ENCODE peak calls at places on chromosomes 5 and 9, in five cellular contexts. C is stimulated activated CD8-positive, alpha-beta memory T cell treated with anti-CD3 and anti-CD28 coated beads, Interleukin-2, amount 100 ng/mL, for 48 hours; Y is PC-9; U is stimulated activated CD4-positive, alpha-beta T cell treated with anti-CD3 and anti-CD28 coated beads, Interleukin-4, amount 100 ng/mL, for 4 hours; O is NB4. W is an unnamed sample.

GRCh38 chr9:88925471-88925870 is 65.8 kb upstream of the S1PR3 start:
- DNase-seq in C (no peak), Y (no peak), U (no peak), O (peak; percentile 65), W (no peak)

GRCh38 chr9:16367605-16368424 is 502.7 kb downstream of the BNC2 start:
- DNase-seq in C (no peak), Y (peak; percentile 25), U (no peak), O (no peak), W (no peak)

GRCh38 chr9:127569819-127570401 is 42.2 kb upstream of the STXBP1 start:
- DNase-seq in C (no peak), Y (no peak), U (no peak), O (peak; percentile 31), W (no peak)

GRCh38 chr9:16708638-16709435 is 161.6 kb downstream of the BNC2 start:
- DNase-seq in C (no peak), Y (no peak), U (no peak), O (no peak), W (no peak)

GRCh38 chr5:124997186-124997893 is 250.9 kb upstream of the ZNF608 start:
- DNase-seq in C (no peak), Y (no peak), U (no peak), O (no peak), W (no peak)

GRCh38 chr9:97176206-97176605 is 131.3 kb upstream of the CCDC180 start:
- DNase-seq in C (no peak), Y (no peak), U (no peak), O (no peak), W (no peak)

GRCh38 chr9:130027533-130028370 is 15.2 kb downstream of the FNBP1 start:
- DNase-seq in C (no peak), Y (no peak), U (no peak), O (no peak), W (no peak)

GRCh38 chr9:119873877-119874276 is 504.6 kb upstream of the BRINP1 start:
- DNase-seq in C (no peak), Y (no peak), U (no peak), O (no peak), W (no peak)

GRCh38 chr9:89497978-89498844 is at the start of gene SEMA4D:
- DNase-seq in C (no peak), Y (peak; percentile 71), U (peak; percentile 68), O (peak; percentile 85), W (no peak)

GRCh38 chr9:104635471-104635870 is 17.5 kb upstream of the OR13C9 start:
- DNase-seq in C (no peak), Y (no peak), U (no peak), O (no peak), W (no peak)

GRCh38 chr5:170541146-170541769 is 37.4 kb downstream of the KCNIP1 start:
- DNase-seq in C (no peak), Y (no peak), U (no peak), O (no peak), W (no peak)

GRCh38 chr5:114412509-114413171 is 50.8 kb downstream of the KCNN2 start:
- DNase-seq in C (no peak), Y (no peak), U (no peak), O (peak; percentile 77), W (no peak)

GRCh38 chr9:93436655-93437407 is 14.7 kb upstream of the FAM120A start:
- DNase-seq in C (no peak), Y (no peak), U (no peak), O (no peak), W (no peak)

GRCh38 chr9:16628421-16628820 is 242.0 kb downstream of the BNC2 start:
- DNase-seq in C (no peak), Y (no peak), U (no peak), O (no peak), W (no peak)

GRCh38 chr5:138972836-138973235 is 97.7 kb upstream of the LRRTM2 start:
- DNase-seq in C (no peak), Y (no peak), U (no peak), O (no peak), W (no peak)

GRCh38 chr5:110085826-110086225 is 396.1 kb downstream of the MAN2A1 start:
- DNase-seq in C (no peak), Y (no peak), U (no peak), O (no peak), W (no peak)

GRCh38 chr9:121353246-121353975 is 16.6 kb downstream of the STOM start:
- DNase-seq in C (no peak), Y (no peak), U (no peak), O (peak; percentile 81), W (no peak)

GRCh38 chr5:173228639-173229380 is 6.2 kb downstream of the NKX2-5 start:
- DNase-seq in C (no peak), Y (no peak), U (no peak), O (no peak), W (no peak)

GRCh38 chr5:110054240-110054639 is 364.5 kb downstream of the MAN2A1 start:
- DNase-seq in C (peak; percentile 37), Y (no peak), U (peak; percentile 30), O (peak; percentile 56), W (peak; percentile 47)